ENCODE peak calls at places on chromosomes 7 and 10, in nine cellular contexts. B is hepatocyte, L is heart left ventricle, N is lower lobe of right lung, X is tibial artery, O is psoas muscle, D is colonic mucosa, W is uterus, Y is cardiac muscle cell. Z is an unnamed sample. For H3K27me3, H3K36me3 and H3K4me1, the result is how much of the 10 kb centered on the place peaks cover.

GRCh38 chr7:159227433-159227832 is 82.8 kb upstream of the VIPR2 start:
- DNase-seq in B (no peak), L (no peak), N (no peak), X (no peak), O (no peak), D (no peak), W (no peak), Y (no peak), Z (no peak)

GRCh38 chr7:50854247-50854646 is 71.6 kb upstream of the GRB10 start:
- DNase-seq in B (no peak), L (no peak), N (no peak), X (no peak), O (no peak), D (no peak), W (no peak), Y (no peak), Z (no peak)

GRCh38 chr10:11147723-11148122 is 130.1 kb downstream of the CELF2 start:
- DNase-seq in B (no peak), L (no peak), N (peak), X (no peak), O (no peak), D (no peak), W (no peak), Y (no peak), Z (no peak)

GRCh38 chr10:120552262-120552661 is 95.2 kb downstream of the PLPP4 start:
- DNase-seq in B (no peak), L (no peak), N (no peak), X (no peak), O (no peak), D (no peak), W (no peak), Y (no peak), Z (no peak)

GRCh38 chr7:94396606-94397005 is 1.9 kb downstream of the COL1A2 start:
- DNase-seq in B (no peak), L (no peak), N (no peak), X (no peak), O (no peak), D (no peak), W (no peak), Y (no peak), Z (no peak)

GRCh38 chr10:18044976-18045720 is 93.4 kb downstream of the SLC39A12 start:
- DNase-seq in B (no peak), L (no peak), N (no peak), X (no peak), O (no peak), D (no peak), W (no peak), Y (no peak), Z (no peak)

GRCh38 chr7:26627871-26628270 is 236.5 kb downstream of the SKAP2 start:
- DNase-seq in B (no peak), L (no peak), N (no peak), X (no peak), O (no peak), D (no peak), W (no peak), Y (no peak), Z (no peak)

GRCh38 chr10:132687893-132688579 is 97.9 kb downstream of the NKX6-2 start:
- DNase-seq in B (no peak), L (no peak), N (peak), X (peak), O (peak), D (no peak), W (no peak), Y (no peak), Z (peak)

GRCh38 chr7:95811846-95812445 is 39.6 kb downstream of the DYNC1I1 start:
- DNase-seq in B (peak), L (no peak), N (no peak), X (no peak), O (no peak), D (no peak), W (no peak), Y (no peak), Z (no peak)

GRCh38 chr7:954330-955238 is at the start of gene ADAP1:
- DNase-seq in B (peak), L (peak), N (peak), X (no peak), O (peak), D (peak), W (no peak), Y (peak), Z (peak)

GRCh38 chr10:70267161-70267933 is 16.5 kb downstream of the NPFFR1 start:
- DNase-seq in B (peak), L (no peak), N (no peak), X (peak), O (no peak), D (peak), W (no peak), Y (no peak), Z (peak)

DNA sequence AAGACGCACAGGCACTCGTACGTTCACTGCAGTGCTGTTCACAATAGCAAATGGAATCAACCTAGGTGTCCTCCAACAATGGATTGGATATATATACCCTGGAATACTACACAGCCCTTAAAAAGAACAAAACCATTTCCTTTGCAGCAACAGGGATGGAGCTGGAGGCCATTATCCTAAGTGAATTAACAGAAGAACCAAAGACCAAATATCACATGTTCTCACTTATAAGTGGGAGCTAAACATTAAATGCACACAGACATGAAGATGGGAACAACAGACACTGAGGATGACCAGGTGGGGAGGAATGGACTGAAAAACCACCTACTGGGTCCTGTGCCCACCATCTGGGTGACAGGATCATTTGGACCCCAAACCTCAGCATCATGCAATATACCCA is 52.0 kb upstream of the EBF3 start:
- DNase-seq in B (no peak), L (no peak), N (no peak), X (no peak), O (no peak), D (no peak), W (no peak), Y (no peak), Z (no peak)
- H3K27me3 ChIP-seq in B (under half), L (under half), N (under half), X (under half), O (under half), D (under half), W (under half), Y (under half), Z (under half)

DNA sequence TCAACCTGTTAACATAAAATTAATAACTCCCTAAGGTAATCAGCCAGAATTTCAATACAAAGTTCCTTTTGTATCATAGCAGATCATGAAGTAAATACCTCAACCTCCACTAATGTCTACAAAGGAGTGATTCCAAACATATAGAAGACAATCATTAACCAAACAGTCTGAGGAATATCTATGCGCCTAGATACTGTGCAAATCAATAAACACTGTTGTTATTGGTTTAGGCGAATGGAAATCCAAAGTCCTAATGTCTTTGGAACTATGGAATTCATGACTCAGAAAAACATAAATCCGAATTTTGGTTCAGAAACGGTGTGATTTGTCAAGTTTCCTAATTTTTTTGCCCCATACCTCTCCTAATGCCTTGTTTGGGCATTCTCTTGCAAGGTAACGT is 469.7 kb downstream of the PARD3 start:
- DNase-seq in B (no peak), L (no peak), N (no peak), X (no peak), O (no peak), D (no peak), W (no peak), Y (no peak), Z (peak)
- H3K36me3 ChIP-seq in B (under half), L (under half), N (under half), X (under half), O (under half), D (under half), W (under half), Y (under half), Z (under half)

DNA sequence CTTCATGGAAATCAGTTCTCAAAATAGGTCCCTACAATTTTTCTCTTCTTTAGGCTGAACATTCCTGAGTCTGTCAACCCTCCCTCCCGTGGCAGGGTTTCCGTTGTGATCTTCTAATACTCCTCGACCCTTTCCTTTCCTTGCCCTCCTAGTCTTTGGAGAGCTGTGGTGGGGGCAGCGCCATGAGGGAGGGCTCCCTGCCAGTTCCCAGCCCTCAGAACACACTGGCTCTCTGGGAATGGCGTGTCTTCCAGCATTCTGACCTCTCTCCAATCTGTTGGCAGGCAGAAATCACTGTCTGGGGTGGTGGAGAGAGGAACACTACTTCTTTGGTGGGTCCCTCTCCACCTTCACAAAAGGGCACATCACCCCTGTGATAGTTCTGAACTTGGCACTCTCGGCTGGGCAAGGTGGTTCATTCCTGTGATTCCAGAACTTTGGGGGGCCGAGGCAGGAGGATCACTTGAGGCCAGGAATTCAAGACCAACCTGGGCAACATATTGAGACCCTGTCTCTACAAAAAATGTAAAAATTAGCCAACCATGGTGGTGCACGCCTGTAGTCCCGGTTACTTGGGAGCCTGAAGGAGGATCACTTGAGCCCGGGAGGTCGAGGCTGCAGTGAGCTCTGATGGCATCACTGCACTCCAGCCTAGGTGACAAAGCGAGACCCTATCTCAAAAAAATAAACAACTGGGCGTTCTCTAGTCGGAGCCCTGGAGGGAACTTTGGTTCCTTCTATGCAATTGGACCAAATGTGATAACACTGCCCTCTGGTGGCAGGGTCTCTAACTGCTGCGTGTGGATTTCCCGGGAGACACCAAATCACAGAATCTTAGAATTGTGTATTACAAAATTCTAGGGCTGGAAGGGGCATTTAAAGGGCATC is 13.1 kb upstream of the ARPC1A start:
- DNase-seq in B (peak), L (peak), N (peak), X (peak), O (peak), D (peak), W (peak), Y (peak), Z (peak)
- H3K4me1 ChIP-seq in B (under half), L (under half), N (under half), X (under half), O (under half), D (under half), W (under half), Y (under half), Z (under half)

DNA sequence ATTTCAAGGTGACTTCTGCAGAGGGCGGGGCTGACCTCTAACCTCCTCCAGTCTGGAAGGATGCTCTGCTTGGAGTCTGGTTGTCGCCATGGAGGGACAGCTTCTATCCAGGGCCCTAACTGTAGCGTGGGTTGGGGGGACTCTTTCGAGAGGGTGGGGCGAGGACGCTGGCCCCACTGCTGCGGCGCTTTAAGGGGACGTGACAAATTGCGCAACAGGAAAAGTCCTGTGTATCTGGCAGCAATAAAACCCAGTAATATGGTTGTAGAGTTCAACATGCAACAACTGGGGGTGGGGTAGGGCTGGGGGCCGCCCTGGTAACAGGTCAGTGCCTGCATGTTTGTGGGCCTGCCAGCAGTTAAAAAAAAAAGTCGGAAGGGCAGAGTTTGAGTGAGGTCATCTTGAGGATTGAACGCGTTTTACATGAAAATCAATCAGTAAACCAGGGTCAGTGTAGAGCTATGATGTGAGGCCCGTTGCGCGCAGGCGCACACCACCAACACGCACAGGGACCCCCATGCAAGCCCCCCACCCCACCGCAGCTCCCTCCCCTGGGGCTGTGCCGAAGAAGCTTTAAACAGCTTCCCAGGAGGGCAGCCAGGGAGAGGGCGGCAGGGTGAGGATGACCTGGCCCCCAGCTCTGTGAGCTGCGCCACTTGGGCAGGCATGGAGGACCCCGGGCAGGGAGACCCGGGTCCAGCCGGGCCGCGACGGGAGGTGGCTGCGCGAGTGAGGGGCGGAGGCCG is 4.3 kb downstream of the SHH start:
- DNase-seq in B (peak), L (no peak), N (no peak), X (no peak), O (no peak), D (peak), W (no peak), Y (no peak), Z (peak)
- H3K27me3 ChIP-seq in B (half or more), L (half or more), N (half or more), X (half or more), O (half or more), D (half or more), W (under half), Y (half or more), Z (under half)

GRCh38 chr7:151801291-151801690 is 75.6 kb downstream of the PRKAG2 start:
- DNase-seq in B (no peak), L (no peak), N (peak), X (no peak), O (peak), D (no peak), W (no peak), Y (no peak), Z (no peak)

GRCh38 chr7:151800861-151801260 is 76.1 kb downstream of the PRKAG2 start:
- DNase-seq in B (no peak), L (no peak), N (peak), X (no peak), O (peak), D (no peak), W (no peak), Y (no peak), Z (no peak)

GRCh38 chr7:151800391-151800790 is 76.5 kb downstream of the PRKAG2 start:
- DNase-seq in B (no peak), L (no peak), N (peak), X (no peak), O (peak), D (no peak), W (no peak), Y (no peak), Z (no peak)

GRCh38 chr7:151802469-151802846 is 74.5 kb downstream of the PRKAG2 start:
- DNase-seq in B (no peak), L (no peak), N (peak), X (no peak), O (peak), D (no peak), W (no peak), Y (no peak), Z (no peak)

GRCh38 chr7:151801782-151802468 is 75.0 kb downstream of the PRKAG2 start:
- DNase-seq in B (no peak), L (no peak), N (peak), X (no peak), O (peak), D (peak), W (no peak), Y (no peak), Z (no peak)
- H3K36me3 ChIP-seq in B (under half), L (under half), N (under half), X (under half), O (under half), D (under half), W (under half), Y (under half), Z (under half)

Z was measured in Caco-2.